ENCODE peak calls at places on chromosomes 6 and 20, in eight cellular contexts. M is ACHN, N is heart left ventricle, X is MCF 10A, B is HT-29, K is colonic mucosa, S is neuronal stem cell, P is activated T-cell treated with anti-CD3 and anti-CD28 coated beads for 1 hour. R is an unnamed sample.

GRCh38 chr6:124682751-124683150 is 279.5 kb upstream of the RNF217 start:
- DNase-seq in N (no peak), X (no peak), P (no peak), B (no peak), K (no peak), S (no peak), M (no peak), R (no peak)

GRCh38 chr6:51678905-51679620 is 408.4 kb downstream of the PKHD1 start:
- DNase-seq in M (no peak), K (no peak), S (no peak), X (peak; percentile 72), N (peak; percentile 26), P (no peak), B (no peak), R (no peak)

GRCh38 chr6:28543671-28544131 is 18.0 kb downstream of the GPX5 start:
- DNase-seq in M (no peak), P (peak; percentile 30), X (no peak), S (peak; percentile 43), B (no peak), N (no peak), K (no peak), R (peak; percentile 73)

GRCh38 chr6:153032255-153032882 is 29.9 kb upstream of the MTRF1L start:
- DNase-seq in K (no peak), X (peak; percentile 46), B (peak; percentile 58), N (no peak), S (no peak), P (no peak), M (peak; percentile 60), R (no peak)

GRCh38 chr6:157203312-157203744 is 120.0 kb downstream of the TMEM242 start:
- DNase-seq in K (no peak), S (no peak), P (no peak), M (no peak), B (no peak), N (no peak), X (no peak), R (no peak)

GRCh38 chr20:64083380-64084208 is 604 bp downstream of the LKAAEAR1 start:
- DNase-seq in B (no peak), S (peak; percentile 76), X (peak; percentile 61), K (peak; percentile 60), N (peak; percentile 82), M (peak; percentile 81), P (peak; percentile 54), R (peak; percentile 89)

GRCh38 chr20:40676870-40677269 is 12.2 kb downstream of the MAFB start:
- DNase-seq in P (no peak), B (no peak), M (no peak), N (no peak), S (no peak), X (no peak), K (no peak), R (no peak)

GRCh38 chr6:32086661-32087573 is 22.2 kb downstream of the TNXB start:
- DNase-seq in K (no peak), S (no peak), N (peak; percentile 42), M (peak; percentile 73), P (no peak), B (no peak), X (peak; percentile 73), R (no peak)

GRCh38 chr6:109420751-109421150 is 19.7 kb downstream of the PPIL6 start:
- DNase-seq in B (no peak), P (no peak), K (no peak), X (no peak), M (peak; percentile 76), S (no peak), N (no peak), R (no peak)

GRCh38 chr6:168988280-168988679 is 265.4 kb downstream of the THBS2 start:
- DNase-seq in S (no peak), K (no peak), M (no peak), N (no peak), P (no peak), X (no peak), B (no peak), R (no peak)

GRCh38 chr6:71012871-71013456 is 56.1 kb upstream of the B3GAT2 start:
- DNase-seq in B (peak; percentile 52), X (peak; percentile 73), N (no peak), S (peak; percentile 66), K (no peak), M (peak; percentile 52), P (no peak), R (no peak)

R was measured in ecto neural progenitor cell.